ENCODE peak calls at places on chromosomes 5 and 9, in eight cellular contexts. I is iris pigment epithelial cell; K is NCI-H1092 treated with DMSO at 0.1 percent for 48 hours; R is nephron progenitor cell; T is nucleus accumbens; N is AG09319; D is stimulated activated CD4-positive, alpha-beta T cell treated with anti-CD3 and anti-CD28 coated beads, TNF-alpha, amount 100 ng/mL, for 4 hours; C is cardiac fibroblast. M is an unnamed sample.

GRCh38 chr9:136312436-136312835 is 8.5 kb upstream of the CCDC187 start:
- DNase-seq in N (no peak), R (no peak), D (no peak), K (no peak), C (peak; percentile 53), T (peak; percentile 30), I (peak; percentile 53), M (no peak)

GRCh38 chr9:98502976-98503325 is 205.8 kb downstream of the GABBR2 start:
- DNase-seq in N (peak; percentile 10), R (peak; percentile 15), I (peak; percentile 75), T (no peak), C (peak; percentile 79), D (no peak), K (no peak), M (no peak)

GRCh38 chr9:126705767-126706697 is 92.3 kb downstream of the LMX1B start:
- DNase-seq in C (peak; percentile 28), I (peak; percentile 34), T (no peak), R (peak; percentile 53), D (peak; percentile 63), K (no peak), N (no peak), M (peak; percentile 71)

GRCh38 chr5:150124596-150124995 is 31.0 kb downstream of the PDGFRB start:
- DNase-seq in T (no peak), C (no peak), N (no peak), D (no peak), R (no peak), K (no peak), I (no peak), M (no peak)

GRCh38 chr9:130220351-130220750 is 45.2 kb upstream of the HMCN2 start:
- DNase-seq in C (peak; percentile 72), I (peak; percentile 27), K (no peak), T (no peak), D (no peak), N (no peak), R (peak; percentile 52), M (no peak)

GRCh38 chr9:122912964-122913673 is at the start of gene ZBTB6:
- DNase-seq in T (peak; percentile 85), N (peak; percentile 57), R (peak; percentile 53), D (peak; percentile 42), I (peak; percentile 87), K (peak; percentile 87), C (peak; percentile 88), M (peak; percentile 87)

GRCh38 chr9:76086521-76086920 is 196.0 kb downstream of the PCSK5 start:
- DNase-seq in T (no peak), I (peak; percentile 20), N (no peak), C (peak; percentile 14), K (no peak), D (no peak), R (no peak), M (no peak)

GRCh38 chr5:74361406-74362358 is 278.8 kb downstream of the ENC1 start:
- DNase-seq in N (no peak), D (no peak), I (no peak), R (no peak), K (no peak), T (no peak), C (no peak), M (no peak)

GRCh38 chr9:5587024-5587423 is 41.9 kb upstream of the RIC1 start:
- DNase-seq in K (no peak), D (no peak), N (no peak), I (peak; percentile 78), R (no peak), T (no peak), C (peak; percentile 70), M (no peak)

GRCh38 chr9:134245179-134245578 is 80.8 kb upstream of the RNU6ATAC start:
- DNase-seq in N (no peak), D (no peak), K (no peak), R (no peak), C (no peak), T (no peak), I (no peak), M (no peak)